ENCODE peak calls at places on chromosomes 16 and 17, in six cellular contexts. One of them, this sample, is unnamed.

GRCh38 chr16:840561-841454 is 40.3 kb upstream of the GNG13 start:
- DNase-seq in HL-60: no peak
- DNase-seq in GM03348: no peak
- DNase-seq in endothelial cell: no peak
- DNase-seq in NCI-H2081: no peak
- DNase-seq in NCI-H82: no peak
- DNase-seq in this sample: no peak

GRCh38 chr17:17055286-17056166 is 13.3 kb downstream of the MPRIP start:
- DNase-seq in HL-60: no peak
- DNase-seq in endothelial cell: no peak
- DNase-seq in GM03348: no peak
- DNase-seq in NCI-H82: peak; percentile 23
- DNase-seq in NCI-H2081: peak; percentile 81
- DNase-seq in this sample: no peak

GRCh38 chr16:86585821-86586611 is 7.7 kb downstream of the FOXL1 start:
- DNase-seq in GM03348: peak; percentile 68
- DNase-seq in NCI-H2081: no peak
- DNase-seq in NCI-H82: no peak
- DNase-seq in HL-60: no peak
- DNase-seq in endothelial cell: no peak
- DNase-seq in this sample: no peak

GRCh38 chr17:45144199-45145034 is 3.9 kb upstream of the HEXIM1 start:
- DNase-seq in GM03348: peak; percentile 73
- DNase-seq in HL-60: no peak
- DNase-seq in NCI-H82: no peak
- DNase-seq in NCI-H2081: no peak
- DNase-seq in endothelial cell: no peak
- DNase-seq in this sample: peak; percentile 38

GRCh38 chr16:56583351-56583910 is 5.9 kb upstream of the MT3 start:
- DNase-seq in endothelial cell: no peak
- DNase-seq in HL-60: no peak
- DNase-seq in NCI-H2081: no peak
- DNase-seq in GM03348: no peak
- DNase-seq in NCI-H82: no peak
- DNase-seq in this sample: no peak

GRCh38 chr16:31138621-31139578 is 3.4 kb upstream of the PRSS8 start:
- DNase-seq in HL-60: no peak
- DNase-seq in NCI-H2081: no peak
- DNase-seq in endothelial cell: no peak
- DNase-seq in GM03348: no peak
- DNase-seq in NCI-H82: no peak
- DNase-seq in this sample: no peak

GRCh38 chr16:26475579-26475978 is 591.1 kb upstream of the C16orf82 start:
- DNase-seq in GM03348: no peak
- DNase-seq in NCI-H82: no peak
- DNase-seq in HL-60: no peak
- DNase-seq in NCI-H2081: no peak
- DNase-seq in endothelial cell: no peak
- DNase-seq in this sample: no peak

GRCh38 chr17:43597624-43598358 is 51.7 kb upstream of the ETV4 start:
- DNase-seq in NCI-H82: peak; percentile 98
- DNase-seq in HL-60: no peak
- DNase-seq in endothelial cell: no peak
- DNase-seq in NCI-H2081: no peak
- DNase-seq in GM03348: no peak
- DNase-seq in this sample: peak; percentile 87

GRCh38 chr16:88301431-88301830 is 81.3 kb upstream of the ZNF469 start:
- DNase-seq in GM03348: no peak
- DNase-seq in endothelial cell: no peak
- DNase-seq in HL-60: no peak
- DNase-seq in NCI-H2081: no peak
- DNase-seq in NCI-H82: no peak
- DNase-seq in this sample: no peak

GRCh38 chr17:48427598-48427997 is 2.4 kb downstream of the SKAP1 start:
- DNase-seq in NCI-H82: no peak
- DNase-seq in endothelial cell: no peak
- DNase-seq in HL-60: no peak
- DNase-seq in NCI-H2081: peak; percentile 44
- DNase-seq in GM03348: no peak
- DNase-seq in this sample: no peak

GRCh38 chr17:57682667-57683066 is 62.4 kb downstream of the CCDC182 start:
- DNase-seq in NCI-H82: no peak
- DNase-seq in endothelial cell: no peak
- DNase-seq in NCI-H2081: no peak
- DNase-seq in GM03348: no peak
- DNase-seq in HL-60: no peak
- DNase-seq in this sample: peak; percentile 21

GRCh38 chr17:35930211-35931065 is at the start of gene RDM1:
- DNase-seq in NCI-H2081: peak; percentile 92
- DNase-seq in HL-60: peak; percentile 50
- DNase-seq in GM03348: peak; percentile 85
- DNase-seq in NCI-H82: peak; percentile 95
- DNase-seq in endothelial cell: peak; percentile 76
- DNase-seq in this sample: peak; percentile 88

GRCh38 chr17:61833536-61834203 is 29.7 kb downstream of the BRIP1 start:
- DNase-seq in endothelial cell: no peak
- DNase-seq in NCI-H82: no peak
- DNase-seq in NCI-H2081: no peak
- DNase-seq in HL-60: no peak
- DNase-seq in GM03348: peak; percentile 64
- DNase-seq in this sample: no peak

GRCh38 chr17:50290074-50290702 is 15.9 kb downstream of the TMEM92 start:
- DNase-seq in HL-60: peak; percentile 88
- DNase-seq in GM03348: peak; percentile 93
- DNase-seq in NCI-H2081: no peak
- DNase-seq in endothelial cell: no peak
- DNase-seq in NCI-H82: no peak
- DNase-seq in this sample: no peak

GRCh38 chr17:32481193-32481592 is 5.6 kb upstream of the CDK5R1 start:
- DNase-seq in endothelial cell: no peak
- DNase-seq in HL-60: no peak
- DNase-seq in NCI-H2081: no peak
- DNase-seq in NCI-H82: no peak
- DNase-seq in GM03348: no peak
- DNase-seq in this sample: no peak

GRCh38 chr17:43851744-43852143 is 4.8 kb downstream of the CD300LG start:
- DNase-seq in HL-60: no peak
- DNase-seq in endothelial cell: no peak
- DNase-seq in NCI-H2081: no peak
- DNase-seq in NCI-H82: peak; percentile 25
- DNase-seq in GM03348: no peak
- DNase-seq in this sample: no peak

GRCh38 chr16:85308585-85309540 is 196.6 kb upstream of the CIBAR2 start:
- DNase-seq in NCI-H2081: no peak
- DNase-seq in NCI-H82: no peak
- DNase-seq in endothelial cell: no peak
- DNase-seq in GM03348: no peak
- DNase-seq in HL-60: no peak
- DNase-seq in this sample: no peak

GRCh38 chr17:81735181-81736102 is 23.4 kb downstream of the SLC25A10 start:
- DNase-seq in NCI-H82: no peak
- DNase-seq in NCI-H2081: peak; percentile 53
- DNase-seq in GM03348: peak; percentile 70
- DNase-seq in endothelial cell: no peak
- DNase-seq in HL-60: peak; percentile 100
- DNase-seq in this sample: no peak

GRCh38 chr17:61511480-61512182 is 59.4 kb downstream of the TBX4 start:
- DNase-seq in NCI-H2081: no peak
- DNase-seq in NCI-H82: peak; percentile 32
- DNase-seq in HL-60: no peak
- DNase-seq in GM03348: no peak
- DNase-seq in endothelial cell: no peak
- DNase-seq in this sample: no peak

GRCh38 chr16:4366016-4366415 is 5.6 kb upstream of the VASN start:
- DNase-seq in GM03348: no peak
- DNase-seq in NCI-H2081: no peak
- DNase-seq in HL-60: no peak
- DNase-seq in NCI-H82: no peak
- DNase-seq in endothelial cell: no peak
- DNase-seq in this sample: no peak

GRCh38 chr17:36850794-36851193 is 86.5 kb upstream of the LHX1 start:
- DNase-seq in NCI-H2081: no peak
- DNase-seq in HL-60: no peak
- DNase-seq in NCI-H82: no peak
- DNase-seq in endothelial cell: no peak
- DNase-seq in GM03348: peak; percentile 61
- DNase-seq in this sample: no peak

GRCh38 chr16:35559911-35560636 is 2100.7 kb downstream of the TP53TG3F start:
- DNase-seq in NCI-H2081: peak; percentile 88
- DNase-seq in GM03348: no peak
- DNase-seq in endothelial cell: no peak
- DNase-seq in HL-60: no peak
- DNase-seq in NCI-H82: peak; percentile 34
- DNase-seq in this sample: no peak

GRCh38 chr17:73064084-73064938 is 28.2 kb downstream of the SLC39A11 start:
- DNase-seq in NCI-H82: peak; percentile 98
- DNase-seq in HL-60: no peak
- DNase-seq in GM03348: no peak
- DNase-seq in endothelial cell: no peak
- DNase-seq in NCI-H2081: peak; percentile 15
- DNase-seq in this sample: peak; percentile 84

GRCh38 chr17:2710804-2711607 is 558 bp downstream of the CLUH start:
- DNase-seq in HL-60: no peak
- DNase-seq in endothelial cell: no peak
- DNase-seq in GM03348: peak; percentile 66
- DNase-seq in NCI-H82: peak; percentile 48
- DNase-seq in NCI-H2081: no peak
- DNase-seq in this sample: no peak

GRCh38 chr17:9878791-9879525 is 26.1 kb downstream of the RCVRN start:
- DNase-seq in endothelial cell: no peak
- DNase-seq in NCI-H82: no peak
- DNase-seq in GM03348: peak; percentile 27
- DNase-seq in NCI-H2081: no peak
- DNase-seq in HL-60: no peak
- DNase-seq in this sample: no peak

GRCh38 chr17:72699566-72699965 is 392.9 kb downstream of the SLC39A11 start:
- DNase-seq in HL-60: no peak
- DNase-seq in GM03348: peak; percentile 68
- DNase-seq in endothelial cell: no peak
- DNase-seq in NCI-H82: no peak
- DNase-seq in NCI-H2081: no peak
- DNase-seq in this sample: no peak

GRCh38 chr16:80619824-80620223 is 79.0 kb downstream of the DYNLRB2 start:
- DNase-seq in NCI-H2081: no peak
- DNase-seq in GM03348: no peak
- DNase-seq in HL-60: no peak
- DNase-seq in NCI-H82: no peak
- DNase-seq in endothelial cell: no peak
- DNase-seq in this sample: no peak

GRCh38 chr16:15037745-15038144 is 18.1 kb downstream of the NTAN1 start:
- DNase-seq in endothelial cell: no peak
- DNase-seq in GM03348: no peak
- DNase-seq in NCI-H82: peak; percentile 38
- DNase-seq in NCI-H2081: no peak
- DNase-seq in HL-60: no peak
- DNase-seq in this sample: no peak

GRCh38 chr17:48336986-48337385 is 93.0 kb downstream of the SKAP1 start:
- DNase-seq in GM03348: no peak
- DNase-seq in NCI-H82: no peak
- DNase-seq in NCI-H2081: no peak
- DNase-seq in HL-60: no peak
- DNase-seq in endothelial cell: no peak
- DNase-seq in this sample: no peak

GRCh38 chr17:21058098-21058893 is 15.5 kb upstream of the USP22 start:
- DNase-seq in GM03348: peak; percentile 62
- DNase-seq in NCI-H82: no peak
- DNase-seq in HL-60: no peak
- DNase-seq in NCI-H2081: no peak
- DNase-seq in endothelial cell: no peak
- DNase-seq in this sample: no peak

GRCh38 chr16:72620853-72621252 is 427.1 kb downstream of the ZFHX3 start:
- DNase-seq in HL-60: no peak
- DNase-seq in endothelial cell: no peak
- DNase-seq in NCI-H82: no peak
- DNase-seq in NCI-H2081: no peak
- DNase-seq in GM03348: no peak
- DNase-seq in this sample: no peak

GRCh38 chr17:65472602-65473001 is 88.8 kb downstream of the AXIN2 start:
- DNase-seq in HL-60: no peak
- DNase-seq in NCI-H82: no peak
- DNase-seq in NCI-H2081: no peak
- DNase-seq in endothelial cell: no peak
- DNase-seq in GM03348: peak; percentile 88
- DNase-seq in this sample: no peak

GRCh38 chr16:58655215-58655596 is 25.6 kb upstream of the CNOT1 start:
- DNase-seq in NCI-H2081: no peak
- DNase-seq in HL-60: no peak
- DNase-seq in GM03348: no peak
- DNase-seq in endothelial cell: no peak
- DNase-seq in NCI-H82: no peak
- DNase-seq in this sample: no peak

GRCh38 chr17:16283705-16284104 is 66.7 kb downstream of the PIGL start:
- DNase-seq in HL-60: no peak
- DNase-seq in NCI-H2081: no peak
- DNase-seq in NCI-H82: no peak
- DNase-seq in GM03348: peak; percentile 42
- DNase-seq in endothelial cell: no peak
- DNase-seq in this sample: no peak

GRCh38 chr17:7084058-7084457 is 4.0 kb upstream of the CLEC10A start:
- DNase-seq in endothelial cell: no peak
- DNase-seq in GM03348: peak; percentile 2
- DNase-seq in NCI-H82: no peak
- DNase-seq in HL-60: no peak
- DNase-seq in NCI-H2081: no peak
- DNase-seq in this sample: no peak

GRCh38 chr16:25109643-25110042 is 1.9 kb upstream of the LCMT1 start:
- DNase-seq in HL-60: no peak
- DNase-seq in NCI-H2081: no peak
- DNase-seq in NCI-H82: no peak
- DNase-seq in endothelial cell: no peak
- DNase-seq in GM03348: peak; percentile 78
- DNase-seq in this sample: no peak

This sample was measured in D341Med.